ENCODE peak calls at places on chromosomes 16 and 17, in four cellular contexts. One of them, this sample, is unnamed.

GRCh38 chr17:60165976-60166375 is 16.2 kb downstream of the CA4 start:
- DNase-seq in GM12878: no peak
- DNase-seq in H1: no peak
- DNase-seq in K562: no peak
- DNase-seq in this sample: no peak

GRCh38 chr17:4566785-4567184 is 6.4 kb upstream of the GGT6 start:
- DNase-seq in K562: peak
- DNase-seq in GM12878: no peak
- DNase-seq in H1: peak
- DNase-seq in this sample: peak

GRCh38 chr17:8552582-8553320 is 77.8 kb downstream of the MYH10 start:
- DNase-seq in K562: no peak
- DNase-seq in H1: no peak
- DNase-seq in GM12878: no peak
- DNase-seq in this sample: no peak

GRCh38 chr17:46770818-46771600 is 47.5 kb downstream of the WNT3 start:
- DNase-seq in GM12878: no peak
- DNase-seq in H1: peak
- DNase-seq in K562: peak
- DNase-seq in this sample: no peak

GRCh38 chr16:4882261-4882632 is 35.0 kb downstream of the UBN1 start:
- DNase-seq in H1: no peak
- DNase-seq in K562: no peak
- DNase-seq in GM12878: no peak
- DNase-seq in this sample: no peak

GRCh38 chr17:44555056-44555455 is 2.2 kb upstream of the FZD2 start:
- DNase-seq in H1: no peak
- DNase-seq in K562: no peak
- DNase-seq in GM12878: no peak
- DNase-seq in this sample: no peak

GRCh38 chr17:17710728-17711541 is 29.7 kb downstream of the RAI1 start:
- DNase-seq in H1: peak
- DNase-seq in GM12878: no peak
- DNase-seq in K562: peak
- DNase-seq in this sample: peak

GRCh38 chr17:65137076-65137935 is at the start of gene RGS9:
- DNase-seq in GM12878: peak
- DNase-seq in H1: peak
- DNase-seq in K562: peak
- DNase-seq in this sample: peak

GRCh38 chr16:4935231-4935855 is 1.6 kb downstream of the PPL start:
- DNase-seq in GM12878: no peak
- DNase-seq in H1: no peak
- DNase-seq in K562: no peak
- DNase-seq in this sample: no peak

GRCh38 chr16:85316321-85316919 is 204.1 kb upstream of the CIBAR2 start:
- DNase-seq in GM12878: no peak
- DNase-seq in K562: peak
- DNase-seq in H1: peak
- DNase-seq in this sample: peak

GRCh38 chr17:73791644-73792043 is 147.4 kb upstream of the SDK2 start:
- DNase-seq in H1: no peak
- DNase-seq in GM12878: no peak
- DNase-seq in K562: no peak
- DNase-seq in this sample: no peak

GRCh38 chr16:55643161-55643970 is 12.4 kb upstream of the SLC6A2 start:
- DNase-seq in K562: no peak
- DNase-seq in H1: no peak
- DNase-seq in GM12878: no peak
- DNase-seq in this sample: peak

GRCh38 chr16:24988137-24988535 is 27.0 kb downstream of the ARHGAP17 start:
- DNase-seq in GM12878: no peak
- DNase-seq in H1: no peak
- DNase-seq in K562: no peak
- DNase-seq in this sample: no peak

GRCh38 chr16:75860654-75861053 is 134.4 kb upstream of the CPHXL start:
- DNase-seq in H1: no peak
- DNase-seq in GM12878: no peak
- DNase-seq in K562: no peak
- DNase-seq in this sample: no peak

GRCh38 chr17:63543822-63544420 is 6.4 kb upstream of the DCAF7 start:
- DNase-seq in K562: no peak
- DNase-seq in GM12878: no peak
- DNase-seq in H1: no peak
- DNase-seq in this sample: no peak

GRCh38 chr17:13601317-13601775 is 383 bp downstream of the HS3ST3A1 start:
- DNase-seq in GM12878: no peak
- DNase-seq in K562: no peak
- DNase-seq in H1: no peak
- DNase-seq in this sample: no peak

GRCh38 chr16:56241596-56241995 is 50.3 kb downstream of the GNAO1 start:
- DNase-seq in H1: no peak
- DNase-seq in GM12878: no peak
- DNase-seq in K562: no peak
- DNase-seq in this sample: no peak

GRCh38 chr16:4320571-4321137 is 4.8 kb downstream of the GLIS2 start:
- DNase-seq in H1: no peak
- DNase-seq in GM12878: no peak
- DNase-seq in K562: no peak
- DNase-seq in this sample: no peak

GRCh38 chr17:35345926-35346771 is 27.3 kb downstream of the SLFN11 start:
- DNase-seq in GM12878: no peak
- DNase-seq in H1: peak
- DNase-seq in K562: no peak
- DNase-seq in this sample: no peak

GRCh38 chr17:1908699-1909309 is 79.0 kb downstream of the RPA1 start:
- DNase-seq in H1: no peak
- DNase-seq in K562: peak
- DNase-seq in GM12878: no peak
- DNase-seq in this sample: peak

GRCh38 chr17:34081269-34081668 is 173.8 kb upstream of the CCL2 start:
- DNase-seq in H1: peak
- DNase-seq in GM12878: no peak
- DNase-seq in K562: peak
- DNase-seq in this sample: no peak

GRCh38 chr17:42778570-42778969 is 1.8 kb upstream of the WNK4 start:
- DNase-seq in K562: no peak
- DNase-seq in H1: no peak
- DNase-seq in GM12878: no peak
- DNase-seq in this sample: no peak

GRCh38 chr17:12342609-12343248 is 322.1 kb downstream of the MAP2K4 start:
- DNase-seq in K562: peak
- DNase-seq in GM12878: no peak
- DNase-seq in H1: peak
- DNase-seq in this sample: peak

GRCh38 chr16:22264786-22265185 is 32.4 kb upstream of the POLR3E start:
- DNase-seq in H1: no peak
- DNase-seq in K562: no peak
- DNase-seq in GM12878: no peak
- DNase-seq in this sample: no peak

GRCh38 chr16:5918553-5919127 is 821.0 kb upstream of the EEF2KMT start:
- DNase-seq in K562: peak
- DNase-seq in GM12878: no peak
- DNase-seq in H1: peak
- DNase-seq in this sample: no peak

GRCh38 chr16:83456934-83457333 is 350.8 kb upstream of the HSBP1 start:
- DNase-seq in K562: no peak
- DNase-seq in H1: no peak
- DNase-seq in GM12878: no peak
- DNase-seq in this sample: no peak

GRCh38 chr16:56238188-56238587 is 46.9 kb downstream of the GNAO1 start:
- DNase-seq in K562: no peak
- DNase-seq in H1: no peak
- DNase-seq in GM12878: no peak
- DNase-seq in this sample: no peak

GRCh38 chr16:47143329-47143676 is 442 bp downstream of the NETO2 start:
- DNase-seq in K562: peak
- DNase-seq in H1: peak
- DNase-seq in GM12878: no peak
- DNase-seq in this sample: peak

GRCh38 chr16:65123846-65124513 is 2.1 kb upstream of the CDH11 start:
- DNase-seq in GM12878: no peak
- DNase-seq in H1: no peak
- DNase-seq in K562: no peak
- DNase-seq in this sample: no peak

GRCh38 chr16:14071576-14072271 is 605 bp downstream of the MRTFB start:
- DNase-seq in K562: no peak
- DNase-seq in GM12878: no peak
- DNase-seq in H1: peak
- DNase-seq in this sample: no peak

GRCh38 chr17:49002766-49003165 is 5.6 kb downstream of the IGF2BP1 start:
- DNase-seq in K562: no peak
- DNase-seq in H1: no peak
- DNase-seq in GM12878: no peak
- DNase-seq in this sample: no peak

GRCh38 chr17:1865252-1866037 is 35.6 kb downstream of the RPA1 start:
- DNase-seq in K562: peak
- DNase-seq in GM12878: no peak
- DNase-seq in H1: peak
- DNase-seq in this sample: peak

GRCh38 chr16:3503513-3503912 is 2.7 kb downstream of the CLUAP1 start:
- DNase-seq in GM12878: no peak
- DNase-seq in K562: no peak
- DNase-seq in H1: no peak
- DNase-seq in this sample: no peak

GRCh38 chr17:51700011-51700760 is 439.8 kb downstream of the UTP18 start:
- DNase-seq in GM12878: no peak
- DNase-seq in K562: no peak
- DNase-seq in H1: no peak
- DNase-seq in this sample: no peak

GRCh38 chr17:8056232-8056975 is 17.5 kb downstream of the ALOX15B start:
- DNase-seq in GM12878: peak
- DNase-seq in H1: no peak
- DNase-seq in K562: no peak
- DNase-seq in this sample: no peak

GRCh38 chr17:76726766-76727718 is at the start of gene METTL23:
- DNase-seq in GM12878: no peak
- DNase-seq in H1: peak
- DNase-seq in K562: no peak
- DNase-seq in this sample: no peak

GRCh38 chr16:77885596-77886295 is 97.4 kb downstream of the VAT1L start:
- DNase-seq in GM12878: no peak
- DNase-seq in K562: no peak
- DNase-seq in H1: no peak
- DNase-seq in this sample: no peak

GRCh38 chr16:67195676-67196075 is 3.3 kb upstream of the ELMO3 start:
- DNase-seq in K562: peak
- DNase-seq in GM12878: no peak
- DNase-seq in H1: no peak
- DNase-seq in this sample: no peak

GRCh38 chr17:18987862-18988545 is 16.6 kb downstream of the FAM83G start:
- DNase-seq in K562: no peak
- DNase-seq in H1: no peak
- DNase-seq in GM12878: no peak
- DNase-seq in this sample: no peak

GRCh38 chr16:56048425-56049100 is 142.7 kb upstream of the GNAO1 start:
- DNase-seq in GM12878: peak
- DNase-seq in H1: no peak
- DNase-seq in K562: no peak
- DNase-seq in this sample: no peak

DNA sequence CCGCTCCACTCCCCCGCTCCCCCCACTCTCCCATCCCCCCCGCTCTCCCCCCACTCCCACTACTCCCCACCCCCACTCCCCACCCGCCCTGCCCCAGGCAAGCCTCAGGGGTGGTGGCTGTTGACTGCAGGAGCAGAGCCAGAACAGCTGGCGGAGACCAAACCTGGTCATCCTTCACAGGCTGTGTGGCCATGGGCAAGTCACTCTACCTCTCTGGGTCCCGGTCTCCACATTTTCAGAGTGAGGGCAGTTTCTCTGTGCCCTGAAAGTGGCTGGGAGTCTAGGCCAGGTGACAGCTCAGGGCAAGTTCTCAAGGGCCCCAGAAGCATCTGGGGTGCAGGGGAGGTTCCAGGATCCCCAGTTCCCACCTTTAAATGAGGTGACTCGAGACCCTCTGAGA is 15.1 kb upstream of the BAHCC1 start:
- DNase-seq in H1: no peak
- DNase-seq in K562: no peak
- DNase-seq in GM12878: no peak
- DNase-seq in this sample: no peak
- TF ChIP-seq EGR1 in H1: no peak
- TF ChIP-seq EGR1 in K562: no peak
- TF ChIP-seq EGR1 in GM12878: no peak
- TF ChIP-seq EGR1 in this sample: no peak

DNA sequence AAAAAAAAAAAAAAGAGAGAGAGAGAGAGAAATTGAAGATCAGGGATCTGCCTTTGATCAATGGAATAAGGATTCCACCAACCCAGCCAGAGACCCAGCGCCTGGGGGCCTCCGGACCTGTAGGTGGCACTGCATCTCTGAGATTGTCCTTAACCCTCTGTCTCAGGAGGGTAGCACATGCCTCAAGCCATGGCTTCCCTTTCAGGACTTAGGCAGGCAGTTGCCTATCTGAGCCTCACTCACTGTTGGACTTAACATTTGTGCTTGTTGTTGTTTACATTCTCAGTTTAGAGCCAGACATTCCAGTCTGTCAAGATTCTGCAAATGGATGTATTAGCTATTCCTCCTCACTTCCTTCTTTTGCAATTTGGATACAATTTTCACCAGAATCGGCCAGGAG is 5.1 kb upstream of the SCNN1B start:
- DNase-seq in GM12878: no peak
- DNase-seq in H1: peak
- DNase-seq in K562: peak
- DNase-seq in this sample: peak
- TF ChIP-seq MAX in GM12878: no peak
- TF ChIP-seq MAX in H1: peak
- TF ChIP-seq MAX in K562: no peak
- TF ChIP-seq MAX in this sample: peak

GRCh38 chr16:30144917-30145316 is 21.9 kb upstream of the MAPK3 start:
- DNase-seq in H1: no peak
- DNase-seq in GM12878: no peak
- DNase-seq in K562: no peak
- DNase-seq in this sample: no peak
- H3K4me3 ChIP-seq in H1: no peak
- H3K4me3 ChIP-seq in GM12878: no peak
- H3K4me3 ChIP-seq in K562: no peak
- H3K4me3 ChIP-seq in this sample: no peak

DNA sequence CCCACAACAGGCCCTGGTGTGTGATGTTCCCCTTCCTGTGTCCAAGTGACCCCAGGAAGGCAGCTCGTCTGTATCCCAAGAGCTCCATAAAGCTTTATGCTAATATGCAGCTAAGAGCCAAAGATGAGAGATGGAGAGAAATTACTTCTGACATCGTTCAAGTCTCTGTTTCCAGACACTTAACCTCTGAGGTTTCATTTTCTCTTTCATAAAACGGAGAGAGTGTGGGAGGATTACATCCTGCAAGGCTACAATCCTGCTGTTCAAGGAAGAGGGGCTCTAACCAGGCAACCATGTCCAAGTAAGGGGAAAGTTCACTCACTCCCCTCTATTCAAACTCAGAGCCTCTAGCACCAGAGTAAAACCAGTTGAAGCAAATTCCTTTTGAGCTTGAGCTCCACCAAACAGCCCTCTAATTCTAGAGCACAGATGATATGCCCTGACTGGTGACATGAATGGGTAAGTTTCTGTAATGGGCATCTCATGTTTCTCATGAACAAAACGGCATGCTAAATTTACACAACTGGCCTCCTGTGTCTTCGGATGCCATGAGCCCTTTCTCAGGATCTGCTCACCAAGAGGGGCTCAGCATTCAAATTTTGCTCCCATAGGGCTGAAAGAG is 397.4 kb downstream of the NPIPA8 start:
- DNase-seq in H1: no peak
- DNase-seq in K562: no peak
- DNase-seq in GM12878: no peak
- DNase-seq in this sample: no peak
- TF ChIP-seq EGR1 in H1: no peak
- TF ChIP-seq EGR1 in K562: no peak
- TF ChIP-seq EGR1 in GM12878: no peak
- TF ChIP-seq EGR1 in this sample: no peak

This sample was measured in HCT116.